ENCODE peak calls at places on chromosome 17, in nine cellular contexts. R, K, T, I, B, Y, U, G and J are unnamed samples.

GRCh38 chr17:31803494-31804213 is 55.4 kb downstream of the COPRS start:
- DNase-seq in U (no peak), G (no peak), R (no peak), I (no peak), B (no peak), T (no peak), K (peak), Y (no peak), J (no peak)

GRCh38 chr17:29390856-29391631 is 881 bp downstream of the TAOK1 start:
- DNase-seq in R (no peak), B (peak), Y (no peak), T (no peak), G (peak), U (peak), I (peak), K (peak), J (no peak)

GRCh38 chr17:50953831-50954601 is 87.9 kb upstream of the TOB1 start:
- DNase-seq in R (no peak), T (peak), U (peak), G (no peak), B (peak), Y (no peak), I (peak), K (no peak), J (no peak)

GRCh38 chr17:64190468-64190867 is 60.5 kb upstream of the ERN1 start:
- DNase-seq in K (no peak), G (no peak), I (no peak), B (no peak), U (no peak), Y (no peak), T (no peak), R (no peak), J (no peak)

GRCh38 chr17:14301761-14302401 is 1.0 kb downstream of the HS3ST3B1 start:
- DNase-seq in T (no peak), G (peak), U (peak), B (peak), K (peak), Y (peak), R (peak), I (peak), J (no peak)

GRCh38 chr17:40315206-40315605 is 6.2 kb downstream of the RARA start:
- DNase-seq in K (no peak), U (no peak), G (no peak), B (no peak), I (no peak), Y (peak), R (no peak), T (no peak), J (no peak)

GRCh38 chr17:33072421-33073175 is 81.0 kb downstream of the SPACA3 start:
- DNase-seq in U (no peak), K (no peak), I (no peak), Y (no peak), B (no peak), G (no peak), T (no peak), R (no peak), J (no peak)

GRCh38 chr17:78748730-78749317 is 33.2 kb downstream of the CYTH1 start:
- DNase-seq in T (peak), K (peak), Y (peak), B (no peak), R (peak), G (peak), I (no peak), U (peak), J (no peak)

GRCh38 chr17:67491009-67491677 is 114.1 kb downstream of the PITPNC1 start:
- DNase-seq in T (peak), I (peak), Y (peak), K (peak), U (peak), R (no peak), B (peak), G (no peak), J (peak)

GRCh38 chr17:68210570-68210969 is 37.3 kb upstream of the AMZ2 start:
- DNase-seq in B (no peak), Y (no peak), K (no peak), U (no peak), G (no peak), I (no peak), T (no peak), R (no peak), J (no peak)

GRCh38 chr17:33262724-33263123 is 30.4 kb downstream of the ASIC2 start:
- DNase-seq in K (no peak), B (no peak), G (no peak), I (no peak), T (no peak), U (no peak), R (no peak), Y (no peak), J (no peak)

GRCh38 chr17:32490101-32490482 is 3.3 kb downstream of the CDK5R1 start:
- DNase-seq in U (no peak), B (peak), K (no peak), R (no peak), Y (no peak), T (no peak), G (no peak), I (no peak), J (no peak)

GRCh38 chr17:57838453-57838852 is 11.4 kb downstream of the MRPS23 start:
- DNase-seq in B (no peak), R (no peak), G (no peak), Y (no peak), I (no peak), K (no peak), T (no peak), U (no peak), J (no peak)

GRCh38 chr17:76153640-76154039 is 12.6 kb upstream of the FOXJ1 start:
- DNase-seq in U (peak), K (no peak), R (no peak), T (no peak), G (no peak), B (no peak), Y (no peak), I (peak), J (no peak)

GRCh38 chr17:28033972-28034714 is 8.3 kb upstream of the NLK start:
- DNase-seq in G (no peak), T (no peak), Y (no peak), R (no peak), K (no peak), I (peak), B (no peak), U (no peak), J (no peak)

GRCh38 chr17:27323538-27324212 is 29.8 kb downstream of the WSB1 start:
- DNase-seq in G (no peak), T (peak), I (peak), B (no peak), R (no peak), U (peak), K (peak), Y (peak), J (no peak)

GRCh38 chr17:54860617-54861468 is 39.8 kb upstream of the TOM1L1 start:
- DNase-seq in G (no peak), B (no peak), R (no peak), U (no peak), I (no peak), Y (no peak), T (no peak), K (no peak), J (no peak)

GRCh38 chr17:80653856-80654255 is 109.2 kb downstream of the RPTOR start:
- DNase-seq in K (no peak), R (no peak), G (no peak), U (no peak), I (no peak), B (no peak), T (no peak), Y (no peak), J (no peak)

DNA sequence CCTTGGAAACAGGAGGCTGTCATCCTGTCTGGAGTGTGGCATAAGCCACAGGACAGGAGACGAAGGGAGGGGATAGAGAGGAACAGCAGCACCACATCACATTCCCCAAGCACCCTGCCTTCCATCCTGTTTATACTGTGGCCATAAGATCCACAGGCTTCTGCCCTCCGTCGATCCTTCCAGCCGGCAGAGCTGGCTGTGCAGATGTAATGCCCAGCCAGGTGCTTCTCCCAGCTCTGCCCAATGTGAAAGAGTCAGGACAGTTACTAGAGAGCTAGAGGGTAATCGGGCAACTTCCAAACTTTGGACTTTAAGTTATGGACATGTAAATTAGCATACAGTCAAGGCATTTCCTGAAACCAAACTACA is 368.4 kb downstream of the SOX9 start:
- DNase-seq in R (no peak), Y (no peak), T (no peak), U (no peak), I (no peak), B (no peak), G (no peak), K (no peak), J (no peak)
- H3K27ac ChIP-seq in R (no peak), Y (peak), T (no peak), U (no peak), I (no peak), B (peak), G (no peak), K (peak), J (no peak)

GRCh38 chr17:82334204-82334621 is 647 bp upstream of the SECTM1 start:
- DNase-seq in I (no peak), T (no peak), Y (no peak), G (no peak), R (no peak), B (peak), U (no peak), K (no peak), J (no peak)
- H3K27ac ChIP-seq in I (no peak), T (no peak), Y (peak), G (no peak), R (peak), B (peak), U (peak), K (peak), J (no peak)

DNA sequence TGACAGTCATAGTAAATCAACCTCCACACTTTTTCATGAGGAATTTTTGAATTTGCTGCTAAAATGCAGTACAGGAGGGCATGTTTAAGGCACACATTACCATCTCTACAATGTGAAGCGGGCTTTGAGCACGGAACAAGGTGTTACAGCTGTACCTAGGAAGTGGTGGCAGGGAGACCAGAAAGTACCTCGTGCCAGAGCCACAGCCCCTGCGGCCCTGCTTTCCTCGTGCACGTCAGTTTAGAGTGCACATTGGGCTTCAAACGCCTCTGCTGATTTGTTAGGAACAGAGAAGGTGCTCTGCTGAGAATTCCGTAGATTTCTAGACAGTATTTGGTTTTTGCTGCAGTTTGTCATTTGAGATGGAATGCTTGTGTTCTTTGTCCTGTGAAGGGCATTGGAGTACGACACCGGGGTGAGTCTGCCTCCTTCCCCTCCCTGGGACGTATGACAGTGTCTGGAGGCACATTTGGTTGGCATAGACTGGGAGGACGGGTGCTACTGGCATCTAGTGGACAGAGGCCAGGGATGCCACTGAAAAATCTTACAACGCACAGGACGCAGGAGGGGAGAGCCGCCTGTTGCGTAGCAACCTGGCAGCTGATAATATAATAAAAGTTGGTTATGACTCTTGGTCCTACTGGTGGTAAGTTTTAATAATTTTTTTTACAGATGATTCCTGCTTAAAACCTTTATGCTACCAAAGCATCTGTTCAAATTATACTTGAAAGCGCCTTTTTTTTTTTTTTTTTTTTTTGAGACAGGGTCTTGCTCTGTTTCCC is 9.1 kb downstream of the FOXK2 start:
- DNase-seq in U (peak), K (peak), Y (peak), B (peak), R (no peak), I (peak), G (no peak), T (peak), J (peak)
- H3K27ac ChIP-seq in U (peak), K (no peak), Y (peak), B (peak), R (no peak), I (no peak), G (no peak), T (peak), J (peak)

GRCh38 chr17:44214230-44214494 is 5.3 kb downstream of the UBTF start:
- DNase-seq in G (no peak), T (no peak), K (no peak), Y (no peak), R (no peak), B (no peak), I (no peak), U (no peak), J (no peak)
- H3K27ac ChIP-seq in G (peak), T (no peak), K (no peak), Y (no peak), R (peak), B (no peak), I (no peak), U (no peak), J (no peak)